ENCODE peak calls at places on chromosomes 5 and 9, in six cellular contexts. D is A172; P is NCI-H2171 treated with DMSO at 0.1 percent for 48 hours; O is activated naive CD4-positive, alpha-beta T cell treated with Interleukin-2 at 50 U/mL for 16 hours; V is NCI-H2029; K is nephron progenitor cell. G is an unnamed sample.

GRCh38 chr5:54882841-54883240 is 102.6 kb downstream of the ESM1 start:
- DNase-seq in V (no peak), P (no peak), D (no peak), O (no peak), K (no peak), G (no peak)

GRCh38 chr5:159316519-159317383 is 13.5 kb downstream of the IL12B start:
- DNase-seq in D (peak), P (peak), K (peak), V (no peak), O (peak), G (peak)

GRCh38 chr9:136010615-136011341 is 49.6 kb upstream of the UBAC1 start:
- DNase-seq in K (peak), D (no peak), V (no peak), O (no peak), P (no peak), G (no peak)

GRCh38 chr5:145619806-145620205 is 215.3 kb downstream of the PRELID2 start:
- DNase-seq in O (no peak), P (no peak), V (no peak), D (no peak), K (no peak), G (no peak)

GRCh38 chr9:79236466-79236865 is 335.3 kb upstream of the TLE4 start:
- DNase-seq in D (no peak), P (no peak), K (no peak), O (no peak), V (peak), G (no peak)

GRCh38 chr5:107430077-107430625 is 240.6 kb downstream of the EFNA5 start:
- DNase-seq in P (peak), D (no peak), O (no peak), V (no peak), K (no peak), G (no peak)

GRCh38 chr5:149885512-149885911 is 59.1 kb downstream of the PDE6A start:
- DNase-seq in D (no peak), O (no peak), V (no peak), P (no peak), K (no peak), G (no peak)

GRCh38 chr9:33044677-33045282 is 19.7 kb downstream of the DNAJA1 start:
- DNase-seq in V (peak), D (peak), O (no peak), K (peak), P (peak), G (no peak)

G was measured in effector memory CD8-positive, alpha-beta T cell.